ENCODE peak calls at places on chromosomes 12 and 14, in nine cellular contexts. M is activated T-helper 1 cell treated with anti-CD3 and anti-CD28 coated beads, Interleukin-12 subunit alpha, Interleukin-12 subunit beta, Interleukin-2, Interleukin-4 antibody, amounts not matched to agents 30 ng/mL and 10 ng/mL and 1 ng/mL, durations not matched to agents 14 hours and 24 hours and 36 hours; E is GM12865; O is astrocyte; J is KBM-7; V is astrocyte of the hippocampus; A is activated CD4-positive, alpha-beta T cell treated with anti-CD3 and anti-CD28 coated beads, Interleukin-2, amount 50 U/mL, for 4 hours; N is AG08395; H is COR-L47. Y is an unnamed sample.

GRCh38 chr14:35944847-35945246 is 118.7 kb downstream of the BRMS1L start:
- DNase-seq in M (no peak), E (peak), O (no peak), J (peak), V (no peak), A (no peak), N (no peak), H (peak), Y (no peak)

GRCh38 chr14:103204852-103205540 is 81.7 kb downstream of the TNFAIP2 start:
- DNase-seq in M (no peak), E (no peak), O (peak), J (peak), V (no peak), A (no peak), N (no peak), H (no peak), Y (no peak)

GRCh38 chr12:3313655-3314305 is 177.2 kb upstream of the PRMT8 start:
- DNase-seq in M (no peak), E (peak), O (no peak), J (peak), V (peak), A (no peak), N (peak), H (peak), Y (no peak)

GRCh38 chr12:96061864-96062453 is 26.6 kb upstream of the LTA4H start:
- DNase-seq in M (peak), E (peak), O (peak), J (peak), V (peak), A (peak), N (peak), H (peak), Y (peak)

GRCh38 chr12:94150483-94151225 is 2.3 kb downstream of the PLXNC1 start:
- DNase-seq in M (peak), E (peak), O (no peak), J (no peak), V (no peak), A (peak), N (no peak), H (peak), Y (no peak)

GRCh38 chr12:64352181-64352580 is 38.4 kb downstream of the C12orf56 start:
- DNase-seq in M (no peak), E (peak), O (no peak), J (no peak), V (no peak), A (no peak), N (no peak), H (no peak), Y (no peak)

GRCh38 chr12:78271546-78271945 is 440.9 kb downstream of the NAV3 start:
- DNase-seq in M (no peak), E (no peak), O (peak), J (no peak), V (no peak), A (no peak), N (no peak), H (no peak), Y (peak)

GRCh38 chr12:14417717-14418116 is 52.2 kb downstream of the ATF7IP start:
- DNase-seq in M (peak), E (peak), O (peak), J (peak), V (peak), A (peak), N (peak), H (no peak), Y (peak)

GRCh38 chr14:38404100-38404541 is 148.2 kb upstream of the CLEC14A start:
- DNase-seq in M (no peak), E (no peak), O (peak), J (no peak), V (peak), A (no peak), N (peak), H (no peak), Y (peak)

GRCh38 chr12:110937104-110937641 is 16.8 kb upstream of the MYL2 start:
- DNase-seq in M (peak), E (peak), O (no peak), J (peak), V (peak), A (peak), N (peak), H (no peak), Y (no peak)

GRCh38 chr14:75018684-75019083 is 16.0 kb downstream of the EIF2B2 start:
- DNase-seq in M (no peak), E (no peak), O (no peak), J (no peak), V (no peak), A (no peak), N (no peak), H (no peak), Y (no peak)

GRCh38 chr14:104284107-104284592 is 145.8 kb downstream of the KIF26A start:
- DNase-seq in M (no peak), E (no peak), O (no peak), J (no peak), V (no peak), A (no peak), N (no peak), H (peak), Y (no peak)

GRCh38 chr14:104689620-104690265 is 325 bp downstream of the INF2 start:
- DNase-seq in M (no peak), E (no peak), O (no peak), J (no peak), V (peak), A (peak), N (no peak), H (no peak), Y (no peak)

GRCh38 chr12:85639834-85640233 is 196.4 kb downstream of the RASSF9 start:
- DNase-seq in M (no peak), E (no peak), O (no peak), J (no peak), V (no peak), A (no peak), N (no peak), H (no peak), Y (no peak)

GRCh38 chr12:95248604-95249355 is 31.2 kb downstream of the VEZT start:
- DNase-seq in M (no peak), E (no peak), O (no peak), J (no peak), V (no peak), A (no peak), N (no peak), H (no peak), Y (peak)

GRCh38 chr12:59834659-59835474 is 239.0 kb downstream of the SLC16A7 start:
- DNase-seq in M (no peak), E (peak), O (peak), J (peak), V (peak), A (no peak), N (peak), H (peak), Y (no peak)

GRCh38 chr14:104604461-104605449 is at the start of gene TMEM179:
- DNase-seq in M (no peak), E (no peak), O (no peak), J (peak), V (peak), A (no peak), N (peak), H (peak), Y (no peak)

GRCh38 chr12:116121453-116121871 is 156.0 kb downstream of the MED13L start:
- DNase-seq in M (no peak), E (no peak), O (peak), J (no peak), V (no peak), A (peak), N (peak), H (no peak), Y (no peak)

Y was measured in GM04503.